ENCODE peak calls at places on chromosomes 11 and 22, in seven cellular contexts. One of them, this sample, is unnamed.

GRCh38 chr11:244376-244775 is 7.6 kb downstream of the PSMD13 start:
- DNase-seq in SK-N-SH: no peak
- DNase-seq in H1: no peak
- DNase-seq in K562: no peak
- DNase-seq in HepG2: no peak
- DNase-seq in HCT116: no peak
- DNase-seq in GM12878: no peak
- DNase-seq in this sample: no peak

GRCh38 chr22:42438293-42438650 is 6.1 kb upstream of the NFAM1 start:
- DNase-seq in SK-N-SH: no peak
- DNase-seq in HCT116: no peak
- DNase-seq in HepG2: no peak
- DNase-seq in GM12878: no peak
- DNase-seq in K562: no peak
- DNase-seq in H1: no peak
- DNase-seq in this sample: no peak

GRCh38 chr22:36493690-36494110 is 12.3 kb upstream of the TXN2 start:
- DNase-seq in SK-N-SH: no peak
- DNase-seq in H1: no peak
- DNase-seq in HCT116: no peak
- DNase-seq in K562: no peak
- DNase-seq in GM12878: peak
- DNase-seq in HepG2: no peak
- DNase-seq in this sample: no peak

GRCh38 chr22:48517039-48518030 is 1310.3 kb downstream of the BRD1 start:
- DNase-seq in HepG2: peak
- DNase-seq in SK-N-SH: no peak
- DNase-seq in GM12878: no peak
- DNase-seq in H1: no peak
- DNase-seq in K562: no peak
- DNase-seq in HCT116: no peak
- DNase-seq in this sample: no peak

GRCh38 chr11:19766206-19766605 is 53.6 kb downstream of the NAV2 start:
- DNase-seq in HCT116: no peak
- DNase-seq in K562: no peak
- DNase-seq in GM12878: no peak
- DNase-seq in HepG2: no peak
- DNase-seq in SK-N-SH: no peak
- DNase-seq in H1: no peak
- DNase-seq in this sample: peak

GRCh38 chr11:7254731-7255291 is 3.1 kb downstream of the SYT9 start:
- DNase-seq in H1: no peak
- DNase-seq in GM12878: no peak
- DNase-seq in HepG2: no peak
- DNase-seq in SK-N-SH: no peak
- DNase-seq in K562: no peak
- DNase-seq in HCT116: no peak
- DNase-seq in this sample: no peak

GRCh38 chr11:119806064-119806915 is 77.3 kb upstream of the NECTIN1 start:
- DNase-seq in GM12878: no peak
- DNase-seq in H1: no peak
- DNase-seq in K562: no peak
- DNase-seq in SK-N-SH: no peak
- DNase-seq in HepG2: no peak
- DNase-seq in HCT116: no peak
- DNase-seq in this sample: no peak

GRCh38 chr11:114172871-114173444 is 113.4 kb downstream of the ZBTB16 start:
- DNase-seq in SK-N-SH: no peak
- DNase-seq in HepG2: no peak
- DNase-seq in HCT116: no peak
- DNase-seq in H1: no peak
- DNase-seq in K562: no peak
- DNase-seq in GM12878: no peak
- DNase-seq in this sample: no peak

GRCh38 chr11:71096751-71097388 is 155.5 kb downstream of the SHANK2 start:
- DNase-seq in HepG2: no peak
- DNase-seq in GM12878: no peak
- DNase-seq in HCT116: no peak
- DNase-seq in SK-N-SH: no peak
- DNase-seq in K562: no peak
- DNase-seq in H1: no peak
- DNase-seq in this sample: no peak

GRCh38 chr11:118910309-118911112 is 15.2 kb downstream of the BCL9L start:
- DNase-seq in HepG2: peak
- DNase-seq in H1: no peak
- DNase-seq in GM12878: no peak
- DNase-seq in K562: peak
- DNase-seq in SK-N-SH: no peak
- DNase-seq in HCT116: no peak
- DNase-seq in this sample: peak

GRCh38 chr11:110858556-110858921 is 146.3 kb upstream of the ARHGAP20 start:
- DNase-seq in H1: no peak
- DNase-seq in GM12878: no peak
- DNase-seq in HepG2: no peak
- DNase-seq in K562: no peak
- DNase-seq in SK-N-SH: no peak
- DNase-seq in HCT116: no peak
- DNase-seq in this sample: no peak

GRCh38 chr22:36336246-36337182 is 51.3 kb downstream of the MYH9 start:
- DNase-seq in K562: no peak
- DNase-seq in HCT116: no peak
- DNase-seq in GM12878: no peak
- DNase-seq in H1: no peak
- DNase-seq in SK-N-SH: no peak
- DNase-seq in HepG2: no peak
- DNase-seq in this sample: no peak

GRCh38 chr11:80980221-80980620 is 1539.4 kb upstream of the TENM4 start:
- DNase-seq in HepG2: no peak
- DNase-seq in SK-N-SH: no peak
- DNase-seq in GM12878: no peak
- DNase-seq in K562: no peak
- DNase-seq in H1: no peak
- DNase-seq in HCT116: no peak
- DNase-seq in this sample: no peak

GRCh38 chr11:105033781-105034180 is 1.2 kb downstream of the CASP1 start:
- DNase-seq in SK-N-SH: no peak
- DNase-seq in HepG2: no peak
- DNase-seq in GM12878: no peak
- DNase-seq in H1: no peak
- DNase-seq in K562: no peak
- DNase-seq in HCT116: no peak
- DNase-seq in this sample: no peak

GRCh38 chr22:33986167-33986771 is 66.0 kb upstream of the LARGE1 start:
- DNase-seq in K562: no peak
- DNase-seq in HepG2: no peak
- DNase-seq in H1: no peak
- DNase-seq in SK-N-SH: no peak
- DNase-seq in HCT116: no peak
- DNase-seq in GM12878: no peak
- DNase-seq in this sample: no peak

DNA sequence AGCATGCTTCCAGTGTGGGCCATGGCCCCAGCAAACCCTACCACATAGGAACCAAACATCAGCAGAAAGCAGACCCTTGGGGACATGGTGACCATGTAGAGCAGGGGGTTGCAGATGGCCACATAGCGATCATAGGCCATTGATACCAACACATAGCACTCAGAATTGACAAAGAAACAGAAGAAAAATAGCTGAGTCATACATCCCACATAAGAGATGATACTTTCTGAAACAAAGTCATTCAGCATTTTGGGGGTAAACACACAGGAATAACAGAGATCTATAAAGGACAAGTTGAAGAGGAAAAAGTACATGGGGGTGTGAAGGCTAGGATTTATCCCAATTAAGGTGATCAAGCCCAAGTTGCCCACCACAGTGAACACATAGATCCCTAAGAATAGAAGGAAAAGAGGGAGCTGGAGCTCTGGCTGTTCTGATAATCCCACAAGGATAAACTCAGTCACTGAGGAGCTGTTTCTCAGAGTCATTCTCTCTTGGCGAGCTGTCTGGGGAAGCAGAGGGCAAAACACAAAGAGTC is at the start of gene OR8B4:
- DNase-seq in HepG2: no peak
- DNase-seq in HCT116: no peak
- DNase-seq in SK-N-SH: no peak
- DNase-seq in K562: no peak
- DNase-seq in H1: no peak
- DNase-seq in GM12878: no peak
- DNase-seq in this sample: no peak
- TF ChIP-seq JUND in HepG2: no peak
- TF ChIP-seq JUND in HCT116: no peak
- TF ChIP-seq JUND in SK-N-SH: no peak
- TF ChIP-seq JUND in K562: no peak
- TF ChIP-seq JUND in H1: no peak
- TF ChIP-seq JUND in GM12878: no peak
- TF ChIP-seq JUND in this sample: no peak

DNA sequence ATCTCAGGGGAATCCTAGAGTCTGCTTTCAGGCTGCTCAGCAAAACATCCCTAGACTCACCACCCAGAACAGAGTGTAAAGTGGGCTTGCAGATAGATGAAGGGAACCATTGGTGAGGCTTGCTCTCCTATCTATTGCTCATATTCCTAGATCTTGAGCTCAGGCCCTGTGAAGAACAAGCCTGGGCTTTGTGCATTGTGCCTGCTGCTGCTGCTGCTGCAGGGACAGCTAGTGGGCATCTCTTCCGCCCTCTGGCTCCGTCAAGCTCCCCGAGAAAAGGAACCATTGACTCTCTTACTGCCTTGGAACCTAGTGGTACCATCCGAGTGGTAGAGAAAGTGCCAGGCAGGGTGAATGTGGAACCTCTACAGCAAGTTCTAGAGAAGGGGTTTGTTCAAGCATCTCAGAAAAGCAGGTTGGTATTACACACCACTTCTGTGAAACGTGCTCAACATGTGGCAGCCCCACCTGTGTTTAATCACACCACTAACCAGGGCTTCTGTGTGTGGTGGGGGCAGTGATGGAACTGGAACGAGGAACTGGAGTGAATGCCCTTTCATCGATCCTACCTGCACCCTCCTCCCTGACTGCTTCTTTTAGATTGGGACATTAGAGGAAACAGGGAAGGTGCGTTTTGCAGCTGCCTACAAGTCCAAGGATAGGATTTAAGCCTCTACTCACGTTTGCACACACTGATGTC is 4.4 kb downstream of the BACE1-AS start:
- DNase-seq in SK-N-SH: no peak
- DNase-seq in GM12878: no peak
- DNase-seq in H1: no peak
- DNase-seq in HepG2: no peak
- DNase-seq in K562: no peak
- DNase-seq in HCT116: no peak
- DNase-seq in this sample: no peak
- TF ChIP-seq JUND in SK-N-SH: no peak
- TF ChIP-seq JUND in GM12878: no peak
- TF ChIP-seq JUND in H1: no peak
- TF ChIP-seq JUND in HepG2: no peak
- TF ChIP-seq JUND in K562: no peak
- TF ChIP-seq JUND in HCT116: no peak
- TF ChIP-seq JUND in this sample: no peak

GRCh38 chr11:76236092-76237026 is 30.1 kb upstream of the WNT11 start:
- DNase-seq in H1: no peak
- DNase-seq in K562: peak
- DNase-seq in HepG2: no peak
- DNase-seq in SK-N-SH: peak
- DNase-seq in GM12878: no peak
- DNase-seq in HCT116: peak
- DNase-seq in this sample: peak
- TF ChIP-seq JUND in H1: no peak
- TF ChIP-seq JUND in K562: no peak
- TF ChIP-seq JUND in HepG2: no peak
- TF ChIP-seq JUND in SK-N-SH: no peak
- TF ChIP-seq JUND in GM12878: no peak
- TF ChIP-seq JUND in HCT116: no peak
- TF ChIP-seq JUND in this sample: no peak

DNA sequence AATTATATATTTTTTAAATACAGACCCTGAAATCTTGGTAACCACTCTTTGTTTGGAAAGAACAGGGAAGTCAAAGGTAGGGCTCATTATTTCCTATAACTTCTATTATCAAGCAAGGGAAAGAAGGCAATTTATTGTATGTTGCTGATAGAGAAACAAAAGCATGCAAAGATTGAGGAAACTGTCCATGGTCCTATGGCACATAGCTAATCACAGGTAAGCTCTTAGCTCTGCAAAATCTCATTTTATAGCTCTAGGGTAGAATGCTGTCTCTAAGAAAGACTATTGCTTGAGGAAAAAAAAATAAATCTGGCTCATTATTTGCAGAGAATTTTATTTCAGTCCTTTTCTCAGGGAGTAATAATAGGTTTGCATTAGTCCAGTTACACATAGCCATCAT is 7.4 kb upstream of the GUCY1A2 start:
- DNase-seq in GM12878: no peak
- DNase-seq in HepG2: no peak
- DNase-seq in K562: no peak
- DNase-seq in SK-N-SH: no peak
- DNase-seq in HCT116: no peak
- DNase-seq in H1: no peak
- DNase-seq in this sample: no peak
- TF ChIP-seq JUND in GM12878: no peak
- TF ChIP-seq JUND in HepG2: no peak
- TF ChIP-seq JUND in K562: no peak
- TF ChIP-seq JUND in SK-N-SH: no peak
- TF ChIP-seq JUND in HCT116: no peak
- TF ChIP-seq JUND in H1: no peak
- TF ChIP-seq JUND in this sample: no peak

GRCh38 chr22:50202130-50202671 is 1.4 kb downstream of the SELENOO start:
- DNase-seq in K562: no peak
- DNase-seq in GM12878: no peak
- DNase-seq in SK-N-SH: no peak
- DNase-seq in H1: no peak
- DNase-seq in HCT116: no peak
- DNase-seq in HepG2: no peak
- DNase-seq in this sample: no peak
- TF ChIP-seq JUND in K562: no peak
- TF ChIP-seq JUND in GM12878: no peak
- TF ChIP-seq JUND in SK-N-SH: no peak
- TF ChIP-seq JUND in H1: no peak
- TF ChIP-seq JUND in HCT116: no peak
- TF ChIP-seq JUND in HepG2: no peak
- TF ChIP-seq JUND in this sample: no peak

DNA sequence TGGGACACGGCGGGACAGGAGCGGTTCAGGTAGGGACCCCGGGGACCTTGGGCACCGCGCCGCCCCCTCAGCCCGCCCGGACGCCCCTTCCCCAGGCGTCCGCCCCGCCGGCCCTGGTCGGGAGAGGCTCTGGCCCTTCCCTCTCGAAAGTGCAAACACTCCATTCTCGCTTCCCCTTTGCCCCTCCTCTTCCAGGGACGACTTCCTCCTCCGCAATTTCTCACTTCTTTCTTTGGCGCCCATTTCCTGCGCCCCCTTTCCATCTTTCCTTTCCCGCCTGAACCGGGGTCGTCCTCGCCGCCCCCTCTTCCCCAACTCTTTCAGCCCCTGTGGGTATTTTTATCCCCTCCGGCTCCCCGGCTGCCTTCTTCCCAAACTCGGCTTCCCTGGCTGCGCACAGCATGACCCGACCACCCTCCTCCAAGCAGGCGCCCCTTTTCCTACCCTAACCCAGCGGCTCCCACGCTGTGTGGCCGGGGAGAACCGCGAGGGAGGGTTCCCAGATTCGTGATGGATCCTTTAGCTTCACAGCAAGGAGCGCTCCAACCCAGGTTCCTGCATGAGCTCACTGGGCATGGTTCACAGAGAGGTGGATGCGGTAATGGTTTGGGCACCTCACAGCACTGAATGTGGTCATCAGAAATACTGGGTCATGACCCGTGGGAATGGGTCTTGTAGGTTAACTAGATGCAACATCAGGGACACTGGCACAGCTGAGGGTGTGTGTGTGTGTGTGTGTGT is 689 bp downstream of the RAB39A start:
- DNase-seq in K562: no peak
- DNase-seq in HepG2: no peak
- DNase-seq in HCT116: no peak
- DNase-seq in H1: no peak
- DNase-seq in GM12878: no peak
- DNase-seq in SK-N-SH: peak
- DNase-seq in this sample: no peak
- TF ChIP-seq JUND in K562: no peak
- TF ChIP-seq JUND in HepG2: no peak
- TF ChIP-seq JUND in HCT116: no peak
- TF ChIP-seq JUND in H1: no peak
- TF ChIP-seq JUND in GM12878: no peak
- TF ChIP-seq JUND in SK-N-SH: no peak
- TF ChIP-seq JUND in this sample: no peak